ENCODE peak calls at places on chromosomes 13 and 19, in ten cellular contexts. One of them, this sample, is unnamed. For H3K27me3, the result is how much of the 10 kb centered on the place peaks cover.

GRCh38 chr13:26457212-26457611 is 100.3 kb upstream of the WASF3 start:
- DNase-seq in heart right ventricle: no peak
- DNase-seq in colonic mucosa: no peak
- DNase-seq in stomach: no peak
- DNase-seq in thoracic aorta: no peak
- DNase-seq in vagina: no peak
- DNase-seq in pancreas: no peak
- DNase-seq in HCT116: no peak
- DNase-seq in HL-60: peak
- DNase-seq in psoas muscle: no peak
- DNase-seq in this sample: no peak

GRCh38 chr19:45404557-45405434 is at the start of gene PPP1R13L:
- DNase-seq in pancreas: peak
- DNase-seq in colonic mucosa: peak
- DNase-seq in HCT116: peak
- DNase-seq in psoas muscle: peak
- DNase-seq in HL-60: no peak
- DNase-seq in heart right ventricle: peak
- DNase-seq in vagina: no peak
- DNase-seq in thoracic aorta: peak
- DNase-seq in stomach: peak
- DNase-seq in this sample: peak

GRCh38 chr13:78201411-78201810 is 282.8 kb upstream of the EDNRB start:
- DNase-seq in HCT116: no peak
- DNase-seq in stomach: no peak
- DNase-seq in colonic mucosa: no peak
- DNase-seq in heart right ventricle: no peak
- DNase-seq in pancreas: no peak
- DNase-seq in psoas muscle: no peak
- DNase-seq in thoracic aorta: no peak
- DNase-seq in HL-60: no peak
- DNase-seq in vagina: no peak
- DNase-seq in this sample: no peak

GRCh38 chr13:100235311-100235901 is 146.5 kb downstream of the PCCA start:
- DNase-seq in pancreas: no peak
- DNase-seq in heart right ventricle: peak
- DNase-seq in stomach: no peak
- DNase-seq in HL-60: peak
- DNase-seq in psoas muscle: no peak
- DNase-seq in HCT116: peak
- DNase-seq in colonic mucosa: peak
- DNase-seq in vagina: no peak
- DNase-seq in thoracic aorta: no peak
- DNase-seq in this sample: peak

GRCh38 chr13:25584975-25585374 is 213.2 kb downstream of the ATP8A2 start:
- DNase-seq in vagina: no peak
- DNase-seq in psoas muscle: no peak
- DNase-seq in heart right ventricle: no peak
- DNase-seq in stomach: no peak
- DNase-seq in HL-60: no peak
- DNase-seq in thoracic aorta: no peak
- DNase-seq in colonic mucosa: no peak
- DNase-seq in pancreas: no peak
- DNase-seq in HCT116: no peak
- DNase-seq in this sample: no peak

GRCh38 chr19:48963371-48964204 is 1.5 kb upstream of the FTL start:
- DNase-seq in stomach: peak
- DNase-seq in HCT116: no peak
- DNase-seq in colonic mucosa: peak
- DNase-seq in pancreas: peak
- DNase-seq in psoas muscle: peak
- DNase-seq in heart right ventricle: peak
- DNase-seq in thoracic aorta: peak
- DNase-seq in HL-60: peak
- DNase-seq in vagina: no peak
- DNase-seq in this sample: peak

GRCh38 chr13:48160879-48161278 is 66.0 kb upstream of the MED4 start:
- DNase-seq in psoas muscle: peak
- DNase-seq in colonic mucosa: no peak
- DNase-seq in HCT116: no peak
- DNase-seq in vagina: no peak
- DNase-seq in heart right ventricle: peak
- DNase-seq in stomach: no peak
- DNase-seq in HL-60: no peak
- DNase-seq in pancreas: no peak
- DNase-seq in thoracic aorta: no peak
- DNase-seq in this sample: no peak

GRCh38 chr19:43498233-43498830 is 6.2 kb downstream of the PHLDB3 start:
- DNase-seq in HL-60: no peak
- DNase-seq in vagina: no peak
- DNase-seq in pancreas: no peak
- DNase-seq in psoas muscle: no peak
- DNase-seq in thoracic aorta: no peak
- DNase-seq in colonic mucosa: no peak
- DNase-seq in heart right ventricle: peak
- DNase-seq in stomach: no peak
- DNase-seq in HCT116: no peak
- DNase-seq in this sample: no peak

GRCh38 chr13:48776396-48776795 is 122.7 kb downstream of the CYSLTR2 start:
- DNase-seq in colonic mucosa: no peak
- DNase-seq in heart right ventricle: no peak
- DNase-seq in vagina: no peak
- DNase-seq in stomach: no peak
- DNase-seq in thoracic aorta: no peak
- DNase-seq in HCT116: no peak
- DNase-seq in pancreas: no peak
- DNase-seq in psoas muscle: no peak
- DNase-seq in HL-60: no peak
- DNase-seq in this sample: no peak

GRCh38 chr19:19185853-19186728 is 5.9 kb downstream of the BORCS8 start:
- DNase-seq in heart right ventricle: no peak
- DNase-seq in pancreas: no peak
- DNase-seq in vagina: no peak
- DNase-seq in psoas muscle: no peak
- DNase-seq in stomach: peak
- DNase-seq in HCT116: peak
- DNase-seq in colonic mucosa: peak
- DNase-seq in HL-60: peak
- DNase-seq in thoracic aorta: no peak
- DNase-seq in this sample: no peak

GRCh38 chr13:30113983-30114491 is 193.3 kb downstream of the KATNAL1 start:
- DNase-seq in vagina: no peak
- DNase-seq in thoracic aorta: no peak
- DNase-seq in HL-60: no peak
- DNase-seq in pancreas: no peak
- DNase-seq in heart right ventricle: no peak
- DNase-seq in psoas muscle: no peak
- DNase-seq in stomach: peak
- DNase-seq in colonic mucosa: peak
- DNase-seq in HCT116: no peak
- DNase-seq in this sample: no peak
- H3K4me3 ChIP-seq in vagina: peak
- H3K4me3 ChIP-seq in thoracic aorta: peak
- H3K4me3 ChIP-seq in HL-60: no peak
- H3K4me3 ChIP-seq in pancreas: peak
- H3K4me3 ChIP-seq in heart right ventricle: no peak
- H3K4me3 ChIP-seq in psoas muscle: peak
- H3K4me3 ChIP-seq in stomach: peak
- H3K4me3 ChIP-seq in colonic mucosa: peak
- H3K4me3 ChIP-seq in HCT116: peak
- H3K4me3 ChIP-seq in this sample: no peak

GRCh38 chr13:20129076-20129475 is 31.8 kb downstream of the GJA3 start:
- DNase-seq in pancreas: no peak
- DNase-seq in HL-60: no peak
- DNase-seq in vagina: no peak
- DNase-seq in psoas muscle: no peak
- DNase-seq in heart right ventricle: no peak
- DNase-seq in stomach: no peak
- DNase-seq in colonic mucosa: no peak
- DNase-seq in HCT116: no peak
- DNase-seq in thoracic aorta: no peak
- DNase-seq in this sample: no peak
- H3K27me3 ChIP-seq in pancreas: under half
- H3K27me3 ChIP-seq in HL-60: under half
- H3K27me3 ChIP-seq in vagina: under half
- H3K27me3 ChIP-seq in psoas muscle: under half
- H3K27me3 ChIP-seq in heart right ventricle: under half
- H3K27me3 ChIP-seq in stomach: under half
- H3K27me3 ChIP-seq in colonic mucosa: under half
- H3K27me3 ChIP-seq in HCT116: under half
- H3K27me3 ChIP-seq in thoracic aorta: under half
- H3K27me3 ChIP-seq in this sample: under half

GRCh38 chr13:32905864-32906180 is 110.4 kb upstream of the KL start:
- DNase-seq in stomach: no peak
- DNase-seq in pancreas: no peak
- DNase-seq in HL-60: no peak
- DNase-seq in colonic mucosa: peak
- DNase-seq in psoas muscle: no peak
- DNase-seq in thoracic aorta: no peak
- DNase-seq in vagina: no peak
- DNase-seq in HCT116: no peak
- DNase-seq in heart right ventricle: peak
- DNase-seq in this sample: no peak

GRCh38 chr13:32910530-32910929 is 105.7 kb upstream of the KL start:
- DNase-seq in HCT116: no peak
- DNase-seq in HL-60: peak
- DNase-seq in colonic mucosa: no peak
- DNase-seq in stomach: no peak
- DNase-seq in psoas muscle: no peak
- DNase-seq in vagina: no peak
- DNase-seq in thoracic aorta: no peak
- DNase-seq in pancreas: no peak
- DNase-seq in heart right ventricle: no peak
- DNase-seq in this sample: no peak

GRCh38 chr13:32917504-32917903 is 98.7 kb upstream of the KL start:
- DNase-seq in psoas muscle: no peak
- DNase-seq in thoracic aorta: no peak
- DNase-seq in HCT116: no peak
- DNase-seq in colonic mucosa: no peak
- DNase-seq in stomach: no peak
- DNase-seq in heart right ventricle: no peak
- DNase-seq in HL-60: no peak
- DNase-seq in pancreas: no peak
- DNase-seq in vagina: no peak
- DNase-seq in this sample: no peak

GRCh38 chr13:32914686-32915085 is 101.5 kb upstream of the KL start:
- DNase-seq in HCT116: no peak
- DNase-seq in thoracic aorta: no peak
- DNase-seq in psoas muscle: no peak
- DNase-seq in pancreas: no peak
- DNase-seq in vagina: no peak
- DNase-seq in HL-60: no peak
- DNase-seq in colonic mucosa: no peak
- DNase-seq in heart right ventricle: no peak
- DNase-seq in stomach: no peak
- DNase-seq in this sample: no peak

GRCh38 chr13:32911506-32911905 is 104.7 kb upstream of the KL start:
- DNase-seq in colonic mucosa: no peak
- DNase-seq in pancreas: no peak
- DNase-seq in heart right ventricle: no peak
- DNase-seq in HL-60: peak
- DNase-seq in psoas muscle: no peak
- DNase-seq in stomach: no peak
- DNase-seq in thoracic aorta: no peak
- DNase-seq in HCT116: peak
- DNase-seq in vagina: no peak
- DNase-seq in this sample: peak
- TF ChIP-seq CTCF in colonic mucosa: peak
- TF ChIP-seq CTCF in pancreas: no peak
- TF ChIP-seq CTCF in heart right ventricle: peak
- TF ChIP-seq CTCF in HL-60: peak
- TF ChIP-seq CTCF in psoas muscle: no peak
- TF ChIP-seq CTCF in stomach: no peak
- TF ChIP-seq CTCF in thoracic aorta: no peak
- TF ChIP-seq CTCF in HCT116: peak
- TF ChIP-seq CTCF in vagina: no peak
- TF ChIP-seq CTCF in this sample: peak

GRCh38 chr13:44141213-44141724 is 232.4 kb upstream of the SERP2 start:
- DNase-seq in pancreas: no peak
- DNase-seq in HL-60: no peak
- DNase-seq in thoracic aorta: no peak
- DNase-seq in heart right ventricle: no peak
- DNase-seq in HCT116: no peak
- DNase-seq in vagina: no peak
- DNase-seq in stomach: no peak
- DNase-seq in psoas muscle: no peak
- DNase-seq in colonic mucosa: peak
- DNase-seq in this sample: no peak

GRCh38 chr13:44141725-44142539 is 231.7 kb upstream of the SERP2 start:
- DNase-seq in thoracic aorta: peak
- DNase-seq in HCT116: peak
- DNase-seq in pancreas: peak
- DNase-seq in heart right ventricle: peak
- DNase-seq in stomach: peak
- DNase-seq in colonic mucosa: peak
- DNase-seq in psoas muscle: peak
- DNase-seq in vagina: peak
- DNase-seq in HL-60: peak
- DNase-seq in this sample: peak

GRCh38 chr13:44142540-44142867 is 231.1 kb upstream of the SERP2 start:
- DNase-seq in colonic mucosa: peak
- DNase-seq in stomach: no peak
- DNase-seq in pancreas: no peak
- DNase-seq in thoracic aorta: no peak
- DNase-seq in psoas muscle: no peak
- DNase-seq in heart right ventricle: no peak
- DNase-seq in HCT116: no peak
- DNase-seq in HL-60: no peak
- DNase-seq in vagina: no peak
- DNase-seq in this sample: peak

GRCh38 chr13:44140146-44140545 is 233.5 kb upstream of the SERP2 start:
- DNase-seq in pancreas: no peak
- DNase-seq in colonic mucosa: peak
- DNase-seq in HL-60: no peak
- DNase-seq in vagina: no peak
- DNase-seq in heart right ventricle: no peak
- DNase-seq in stomach: peak
- DNase-seq in HCT116: no peak
- DNase-seq in thoracic aorta: no peak
- DNase-seq in psoas muscle: no peak
- DNase-seq in this sample: peak

DNA sequence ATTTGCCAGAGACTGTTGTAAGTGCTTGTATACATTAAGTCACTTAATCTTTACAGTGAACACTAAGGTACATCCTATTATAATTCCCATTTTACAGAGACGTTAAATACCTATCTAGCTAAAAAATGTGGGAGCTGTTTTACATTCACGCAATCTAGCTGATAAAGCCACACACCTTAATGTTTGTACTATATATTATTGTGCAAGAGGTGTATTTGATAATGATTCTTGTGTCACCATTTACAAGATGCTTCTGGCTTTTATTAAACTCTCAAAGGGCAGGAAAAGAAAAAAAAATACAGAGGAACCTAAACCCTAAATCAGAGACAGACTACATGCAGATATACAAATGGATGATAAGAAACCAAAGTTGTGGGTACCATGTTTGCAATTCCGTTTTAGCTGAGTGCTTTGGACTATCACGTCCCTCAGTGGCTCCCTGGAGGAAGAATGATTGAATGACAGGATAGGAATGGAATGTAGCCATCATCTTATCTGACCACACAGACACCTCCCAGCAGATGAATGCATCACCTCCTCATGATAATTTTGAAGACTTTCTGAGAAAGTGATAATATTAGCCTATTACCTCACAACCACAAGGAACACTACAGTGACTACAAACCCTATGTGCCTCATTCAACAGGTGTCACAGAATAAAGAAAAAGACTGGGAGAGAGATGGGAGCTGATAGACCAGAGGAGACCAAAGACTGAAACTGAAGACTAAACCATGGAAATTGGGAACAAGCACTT is 230.5 kb upstream of the SERP2 start:
- DNase-seq in psoas muscle: no peak
- DNase-seq in HL-60: no peak
- DNase-seq in HCT116: peak
- DNase-seq in vagina: no peak
- DNase-seq in heart right ventricle: no peak
- DNase-seq in colonic mucosa: no peak
- DNase-seq in thoracic aorta: no peak
- DNase-seq in stomach: no peak
- DNase-seq in pancreas: no peak
- DNase-seq in this sample: no peak
- H3K4me3 ChIP-seq in psoas muscle: peak
- H3K4me3 ChIP-seq in HL-60: no peak
- H3K4me3 ChIP-seq in HCT116: peak
- H3K4me3 ChIP-seq in vagina: peak
- H3K4me3 ChIP-seq in heart right ventricle: peak
- H3K4me3 ChIP-seq in colonic mucosa: peak
- H3K4me3 ChIP-seq in thoracic aorta: peak
- H3K4me3 ChIP-seq in stomach: peak
- H3K4me3 ChIP-seq in pancreas: no peak
- H3K4me3 ChIP-seq in this sample: peak